ENCODE peak calls at places on chromosome 7, in four cellular contexts. One of them, this sample, is unnamed.

GRCh38 chr7:122300607-122301079 is 3.9 kb downstream of the FEZF1 start:
- DNase-seq in HepG2: no peak
- DNase-seq in GM12892: no peak
- DNase-seq in K562: no peak
- DNase-seq in this sample: no peak

GRCh38 chr7:104852386-104852785 is 161.6 kb upstream of the KMT2E start:
- DNase-seq in K562: no peak
- DNase-seq in GM12892: no peak
- DNase-seq in HepG2: no peak
- DNase-seq in this sample: no peak

GRCh38 chr7:149865437-149865836 is 8.3 kb upstream of the ATP6V0E2 start:
- DNase-seq in K562: no peak
- DNase-seq in GM12892: no peak
- DNase-seq in HepG2: no peak
- DNase-seq in this sample: no peak

GRCh38 chr7:139791316-139791715 is 13.5 kb upstream of the HIPK2 start:
- DNase-seq in K562: no peak
- DNase-seq in HepG2: no peak
- DNase-seq in GM12892: no peak
- DNase-seq in this sample: no peak

GRCh38 chr7:20327047-20327446 is 3.7 kb upstream of the ITGB8 start:
- DNase-seq in GM12892: no peak
- DNase-seq in K562: no peak
- DNase-seq in HepG2: no peak
- DNase-seq in this sample: no peak

GRCh38 chr7:89607797-89608196 is 546.5 kb upstream of the STEAP1 start:
- DNase-seq in K562: no peak
- DNase-seq in GM12892: no peak
- DNase-seq in HepG2: no peak
- DNase-seq in this sample: no peak

GRCh38 chr7:141585592-141586510 is 34.6 kb downstream of the AGK start:
- DNase-seq in GM12892: peak; percentile 8
- DNase-seq in HepG2: peak; percentile 85
- DNase-seq in K562: no peak
- DNase-seq in this sample: no peak

GRCh38 chr7:91194841-91195240 is 69.4 kb upstream of the FZD1 start:
- DNase-seq in K562: no peak
- DNase-seq in HepG2: no peak
- DNase-seq in GM12892: no peak
- DNase-seq in this sample: no peak

GRCh38 chr7:99642099-99642498 is 25.4 kb downstream of the ZSCAN25 start:
- DNase-seq in K562: no peak
- DNase-seq in GM12892: no peak
- DNase-seq in HepG2: no peak
- DNase-seq in this sample: no peak

GRCh38 chr7:105015631-105015965 is 1.6 kb downstream of the KMT2E start:
- DNase-seq in GM12892: no peak
- DNase-seq in K562: peak; percentile 50
- DNase-seq in HepG2: no peak
- DNase-seq in this sample: no peak

GRCh38 chr7:100157069-100157333 is 1.5 kb downstream of the TRAPPC14 start:
- DNase-seq in K562: no peak
- DNase-seq in HepG2: no peak
- DNase-seq in GM12892: no peak
- DNase-seq in this sample: no peak

GRCh38 chr7:131556055-131556911 is at the start of gene PODXL:
- DNase-seq in GM12892: peak; percentile 80
- DNase-seq in HepG2: no peak
- DNase-seq in K562: peak; percentile 99
- DNase-seq in this sample: peak; percentile 89

GRCh38 chr7:9600974-9601373 is 1167.6 kb downstream of the NXPH1 start:
- DNase-seq in GM12892: no peak
- DNase-seq in HepG2: no peak
- DNase-seq in K562: no peak
- DNase-seq in this sample: no peak

GRCh38 chr7:13990319-13990983 is 985 bp upstream of the ETV1 start:
- DNase-seq in HepG2: peak; percentile 0
- DNase-seq in GM12892: no peak
- DNase-seq in K562: no peak
- DNase-seq in this sample: peak; percentile 16

GRCh38 chr7:151900591-151901312 is 23.8 kb upstream of the PRKAG2 start:
- DNase-seq in K562: no peak
- DNase-seq in HepG2: no peak
- DNase-seq in GM12892: no peak
- DNase-seq in this sample: no peak

GRCh38 chr7:133301444-133301843 is 48.6 kb downstream of the EXOC4 start:
- DNase-seq in HepG2: no peak
- DNase-seq in GM12892: no peak
- DNase-seq in K562: no peak
- DNase-seq in this sample: no peak

GRCh38 chr7:92590711-92591310 is 621 bp upstream of the FAM133B start:
- DNase-seq in GM12892: no peak
- DNase-seq in HepG2: no peak
- DNase-seq in K562: no peak
- DNase-seq in this sample: no peak

GRCh38 chr7:21352540-21353387 is 75.1 kb upstream of the SP4 start:
- DNase-seq in K562: no peak
- DNase-seq in GM12892: no peak
- DNase-seq in HepG2: no peak
- DNase-seq in this sample: peak; percentile 22

GRCh38 chr7:137956591-137956990 is 45.3 kb downstream of the CREB3L2 start:
- DNase-seq in K562: no peak
- DNase-seq in HepG2: no peak
- DNase-seq in GM12892: no peak
- DNase-seq in this sample: no peak

GRCh38 chr7:130063036-130063435 is 7.3 kb upstream of the KLHDC10 start:
- DNase-seq in GM12892: no peak
- DNase-seq in K562: peak; percentile 52
- DNase-seq in HepG2: peak; percentile 50
- DNase-seq in this sample: no peak

GRCh38 chr7:6438427-6438826 is 9.3 kb downstream of the DAGLB start:
- DNase-seq in GM12892: no peak
- DNase-seq in K562: no peak
- DNase-seq in HepG2: no peak
- DNase-seq in this sample: no peak

GRCh38 chr7:111986601-111987000 is 219.6 kb downstream of the DOCK4 start:
- DNase-seq in K562: no peak
- DNase-seq in GM12892: no peak
- DNase-seq in HepG2: no peak
- DNase-seq in this sample: no peak

GRCh38 chr7:57642730-57643129 is 192.8 kb downstream of the ZNF716 start:
- DNase-seq in HepG2: no peak
- DNase-seq in K562: no peak
- DNase-seq in GM12892: no peak
- DNase-seq in this sample: no peak

GRCh38 chr7:348962-349755 is 59.2 kb downstream of the FOXL3 start:
- DNase-seq in GM12892: no peak
- DNase-seq in K562: no peak
- DNase-seq in HepG2: no peak
- DNase-seq in this sample: no peak

GRCh38 chr7:354597-355470 is 64.9 kb downstream of the FOXL3 start:
- DNase-seq in HepG2: no peak
- DNase-seq in K562: no peak
- DNase-seq in GM12892: no peak
- DNase-seq in this sample: no peak

GRCh38 chr7:351256-351655 is 61.3 kb downstream of the FOXL3 start:
- DNase-seq in K562: no peak
- DNase-seq in GM12892: no peak
- DNase-seq in HepG2: no peak
- DNase-seq in this sample: no peak

GRCh38 chr7:353746-354325 is 63.9 kb downstream of the FOXL3 start:
- DNase-seq in HepG2: no peak
- DNase-seq in GM12892: no peak
- DNase-seq in K562: no peak
- DNase-seq in this sample: no peak

DNA sequence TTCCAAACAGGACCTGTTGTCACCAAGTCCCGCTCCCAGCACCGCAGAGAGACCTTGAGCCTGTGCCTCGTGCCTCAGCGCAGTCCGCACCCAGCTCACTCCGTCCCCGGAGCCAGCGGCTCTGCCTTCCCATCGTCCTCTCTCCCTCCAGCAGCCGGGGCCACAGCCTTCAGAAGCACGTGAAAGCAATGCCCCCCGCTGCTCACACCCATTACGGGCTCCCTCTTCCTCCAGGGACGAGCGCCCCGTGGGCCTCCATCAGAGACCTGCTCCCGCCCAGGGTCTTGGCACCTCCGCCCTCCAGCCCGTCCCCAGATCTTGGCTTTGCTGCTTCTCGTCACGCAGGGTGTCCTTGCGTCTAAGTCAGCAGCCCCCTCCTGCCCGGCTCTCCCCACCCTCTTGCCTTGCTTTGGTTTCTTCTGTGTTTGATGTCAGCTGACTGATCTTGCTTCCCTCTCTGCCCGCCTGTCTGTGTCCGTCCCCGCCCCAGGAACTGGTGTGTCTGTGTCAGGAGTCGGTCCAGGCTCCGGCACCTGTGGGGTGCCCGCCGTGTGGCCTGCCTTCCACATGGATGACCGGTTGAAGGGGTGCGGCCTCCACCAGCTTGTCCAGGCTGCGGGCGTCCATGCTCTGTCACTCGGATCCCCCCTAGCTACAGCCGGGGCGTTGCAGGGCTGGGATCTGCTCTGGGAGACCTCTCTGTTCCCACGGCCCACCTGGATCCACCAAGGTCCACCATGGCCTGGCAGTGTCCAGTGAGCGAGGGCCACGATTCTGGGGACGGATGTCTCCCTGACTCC is 61.9 kb downstream of the FOXL3 start:
- DNase-seq in HepG2: no peak
- DNase-seq in K562: no peak
- DNase-seq in GM12892: no peak
- DNase-seq in this sample: no peak
- TF ChIP-seq TAF1 in HepG2: no peak
- TF ChIP-seq TAF1 in K562: no peak
- TF ChIP-seq TAF1 in GM12892: no peak
- TF ChIP-seq TAF1 in this sample: no peak

GRCh38 chr7:45151131-45151684 is 6.4 kb upstream of the RAMP3 start:
- DNase-seq in K562: no peak
- DNase-seq in HepG2: no peak
- DNase-seq in GM12892: no peak
- DNase-seq in this sample: no peak

GRCh38 chr7:45153238-45153637 is 4.4 kb upstream of the RAMP3 start:
- DNase-seq in GM12892: no peak
- DNase-seq in K562: peak; percentile 42
- DNase-seq in HepG2: no peak
- DNase-seq in this sample: no peak

GRCh38 chr7:45149606-45150005 is 8.0 kb upstream of the RAMP3 start:
- DNase-seq in GM12892: no peak
- DNase-seq in K562: no peak
- DNase-seq in HepG2: no peak
- DNase-seq in this sample: no peak

GRCh38 chr7:45150199-45150598 is 7.4 kb upstream of the RAMP3 start:
- DNase-seq in K562: no peak
- DNase-seq in HepG2: no peak
- DNase-seq in GM12892: no peak
- DNase-seq in this sample: no peak

GRCh38 chr7:45151967-45152366 is 5.6 kb upstream of the RAMP3 start:
- DNase-seq in GM12892: no peak
- DNase-seq in HepG2: no peak
- DNase-seq in K562: no peak
- DNase-seq in this sample: no peak
- TF ChIP-seq POLR2A in GM12892: no peak
- TF ChIP-seq POLR2A in HepG2: no peak
- TF ChIP-seq POLR2A in K562: no peak
- TF ChIP-seq POLR2A in this sample: no peak

DNA sequence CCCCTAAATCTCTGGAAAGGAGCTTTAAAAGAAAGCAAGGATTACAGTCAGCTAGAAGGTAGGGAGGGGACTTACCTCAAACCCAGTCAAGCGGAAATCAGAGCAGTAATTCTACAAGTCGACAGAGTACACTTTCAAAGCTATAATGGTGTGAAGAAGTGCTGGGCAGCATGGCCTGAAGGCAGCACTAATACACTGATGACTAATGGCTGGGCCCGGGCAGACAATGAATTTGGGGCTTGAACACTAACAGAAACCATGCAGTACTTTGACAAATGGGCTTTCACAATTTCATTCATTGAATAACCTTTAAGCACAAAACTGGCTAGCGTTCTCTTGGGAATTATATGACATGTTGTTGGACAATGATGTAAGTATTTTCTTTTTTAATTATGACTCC is 4.7 kb downstream of the GLI3 start:
- DNase-seq in HepG2: no peak
- DNase-seq in GM12892: no peak
- DNase-seq in K562: no peak
- DNase-seq in this sample: no peak
- TF ChIP-seq TAF1 in HepG2: no peak
- TF ChIP-seq TAF1 in GM12892: no peak
- TF ChIP-seq TAF1 in K562: no peak
- TF ChIP-seq TAF1 in this sample: no peak

DNA sequence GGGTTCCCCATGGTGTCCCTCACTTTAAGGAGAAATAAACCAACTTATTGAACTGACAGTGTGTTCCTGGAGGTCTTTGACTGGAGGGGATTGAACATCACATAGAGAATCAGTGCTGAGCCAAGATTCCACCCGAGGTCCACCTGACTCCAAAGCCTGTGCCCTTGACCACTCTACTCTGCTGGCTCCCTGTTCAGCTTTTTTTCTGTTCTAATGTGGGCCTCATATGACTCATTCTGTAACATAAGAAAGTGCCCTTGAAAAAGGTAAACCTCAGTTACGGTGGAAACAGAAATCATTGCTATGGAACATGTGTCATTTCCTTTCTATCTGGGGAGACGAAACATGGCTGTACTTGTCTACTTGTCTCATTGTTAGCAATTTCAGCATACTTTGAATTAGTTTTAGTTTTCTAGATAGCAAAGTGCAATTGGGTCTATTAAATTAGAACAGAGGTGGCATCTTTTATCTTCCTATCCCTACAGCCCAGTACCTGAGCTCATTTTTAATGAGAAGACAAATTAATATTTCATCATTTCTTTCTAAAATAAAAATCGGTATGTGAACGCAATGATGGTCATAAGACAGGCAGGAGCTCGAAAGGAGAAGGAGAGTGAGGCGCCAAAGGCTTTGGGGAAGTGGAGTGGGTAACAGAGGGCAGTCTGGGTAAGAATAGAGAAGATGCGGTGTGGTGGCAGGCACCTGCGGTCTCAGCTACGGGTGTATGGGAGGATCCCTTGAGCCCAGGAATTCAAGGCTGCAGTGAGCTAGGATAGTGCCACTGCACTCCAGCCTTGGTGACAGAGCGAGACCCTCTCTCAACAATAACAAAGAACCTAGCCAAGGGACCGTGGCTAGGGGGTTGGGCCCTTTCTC is 1.5 kb downstream of the GSDME start:
- DNase-seq in HepG2: peak; percentile 80
- DNase-seq in GM12892: peak; percentile 37
- DNase-seq in K562: no peak
- DNase-seq in this sample: no peak
- TF ChIP-seq POLR2A in HepG2: no peak
- TF ChIP-seq POLR2A in GM12892: peak; percentile 60
- TF ChIP-seq POLR2A in K562: no peak
- TF ChIP-seq POLR2A in this sample: peak; percentile 62

GRCh38 chr7:11835260-11835659 is 3.3 kb upstream of the THSD7A start:
- DNase-seq in HepG2: no peak
- DNase-seq in K562: no peak
- DNase-seq in GM12892: no peak
- DNase-seq in this sample: no peak
- TF ChIP-seq TAF1 in HepG2: no peak
- TF ChIP-seq TAF1 in K562: no peak
- TF ChIP-seq TAF1 in GM12892: no peak
- TF ChIP-seq TAF1 in this sample: no peak